ENCODE peak calls at places on chromosomes 16 and 17, in four cellular contexts. One of them, this sample, is unnamed.

GRCh38 chr16:4926928-4927327 is 10.0 kb downstream of the PPL start:
- DNase-seq in RWPE1: no peak
- DNase-seq in PC-9: no peak
- DNase-seq in GM13977: no peak
- DNase-seq in this sample: no peak

GRCh38 chr17:5706835-5707234 is 122.5 kb upstream of the NLRP1 start:
- DNase-seq in GM13977: peak
- DNase-seq in RWPE1: peak
- DNase-seq in PC-9: peak
- DNase-seq in this sample: peak

GRCh38 chr17:59621771-59622170 is 2.1 kb downstream of the CLTC start:
- DNase-seq in RWPE1: no peak
- DNase-seq in GM13977: no peak
- DNase-seq in PC-9: no peak
- DNase-seq in this sample: no peak

GRCh38 chr16:89909777-89910716 is 8.6 kb upstream of the MC1R start:
- DNase-seq in PC-9: peak
- DNase-seq in RWPE1: peak
- DNase-seq in GM13977: peak
- DNase-seq in this sample: peak

GRCh38 chr16:14263011-14263410 is 191.9 kb downstream of the MRTFB start:
- DNase-seq in GM13977: no peak
- DNase-seq in PC-9: no peak
- DNase-seq in RWPE1: no peak
- DNase-seq in this sample: no peak

GRCh38 chr16:2481676-2482075 is 6.7 kb downstream of the TBC1D24 start:
- DNase-seq in PC-9: no peak
- DNase-seq in RWPE1: no peak
- DNase-seq in GM13977: no peak
- DNase-seq in this sample: no peak

GRCh38 chr16:47460755-47461597 is at the start of the genes ITFG1 and PHKB:
- DNase-seq in GM13977: peak
- DNase-seq in PC-9: peak
- DNase-seq in RWPE1: peak
- DNase-seq in this sample: peak

GRCh38 chr17:29048440-29049360 is 5.8 kb downstream of the PIPOX start:
- DNase-seq in GM13977: no peak
- DNase-seq in RWPE1: no peak
- DNase-seq in PC-9: no peak
- DNase-seq in this sample: no peak

GRCh38 chr17:29007456-29008455 is 1.9 kb upstream of the SEZ6 start:
- DNase-seq in PC-9: peak
- DNase-seq in GM13977: no peak
- DNase-seq in RWPE1: peak
- DNase-seq in this sample: no peak

GRCh38 chr16:84266451-84266850 is 26.6 kb upstream of the KCNG4 start:
- DNase-seq in GM13977: peak
- DNase-seq in RWPE1: peak
- DNase-seq in PC-9: peak
- DNase-seq in this sample: peak

GRCh38 chr16:85752511-85753420 is 1.9 kb upstream of the C16orf74 start:
- DNase-seq in PC-9: no peak
- DNase-seq in RWPE1: peak
- DNase-seq in GM13977: no peak
- DNase-seq in this sample: no peak

GRCh38 chr16:54477766-54478165 is 191.2 kb upstream of the IRX3 start:
- DNase-seq in PC-9: no peak
- DNase-seq in RWPE1: no peak
- DNase-seq in GM13977: no peak
- DNase-seq in this sample: no peak

GRCh38 chr17:42639484-42640474 is 19.3 kb upstream of the TUBG2 start:
- DNase-seq in PC-9: no peak
- DNase-seq in RWPE1: no peak
- DNase-seq in GM13977: no peak
- DNase-seq in this sample: no peak

GRCh38 chr17:80822700-80823410 is 168.8 kb upstream of the CHMP6 start:
- DNase-seq in GM13977: no peak
- DNase-seq in RWPE1: no peak
- DNase-seq in PC-9: no peak
- DNase-seq in this sample: no peak

GRCh38 chr17:75684924-75685323 is 17.8 kb downstream of the SAP30BP start:
- DNase-seq in PC-9: peak
- DNase-seq in GM13977: no peak
- DNase-seq in RWPE1: peak
- DNase-seq in this sample: no peak

GRCh38 chr17:75531724-75532090 is 6.2 kb downstream of the LLGL2 start:
- DNase-seq in GM13977: no peak
- DNase-seq in RWPE1: peak
- DNase-seq in PC-9: peak
- DNase-seq in this sample: no peak

GRCh38 chr17:37735165-37735564 is 9.7 kb downstream of the HNF1B start:
- DNase-seq in RWPE1: no peak
- DNase-seq in GM13977: no peak
- DNase-seq in PC-9: no peak
- DNase-seq in this sample: no peak

GRCh38 chr16:19118938-19119431 is 5.2 kb downstream of the ITPRIPL2 start:
- DNase-seq in RWPE1: peak
- DNase-seq in GM13977: no peak
- DNase-seq in PC-9: peak
- DNase-seq in this sample: peak

GRCh38 chr17:68357886-68358285 is 66.6 kb downstream of the ARSG start:
- DNase-seq in PC-9: no peak
- DNase-seq in GM13977: no peak
- DNase-seq in RWPE1: no peak
- DNase-seq in this sample: no peak
- TF ChIP-seq CTCF in PC-9: no peak
- TF ChIP-seq CTCF in GM13977: no peak
- TF ChIP-seq CTCF in RWPE1: no peak
- TF ChIP-seq CTCF in this sample: no peak

GRCh38 chr17:40301315-40301714 is 7.7 kb upstream of the RARA start:
- DNase-seq in PC-9: no peak
- DNase-seq in RWPE1: no peak
- DNase-seq in GM13977: no peak
- DNase-seq in this sample: no peak
- TF ChIP-seq CTCF in PC-9: peak
- TF ChIP-seq CTCF in RWPE1: peak
- TF ChIP-seq CTCF in GM13977: peak
- TF ChIP-seq CTCF in this sample: no peak

GRCh38 chr16:88840589-88841215 is 16.0 kb downstream of the GALNS start:
- DNase-seq in PC-9: no peak
- DNase-seq in GM13977: no peak
- DNase-seq in RWPE1: no peak
- DNase-seq in this sample: no peak

GRCh38 chr16:88842806-88843205 is 13.9 kb downstream of the GALNS start:
- DNase-seq in RWPE1: no peak
- DNase-seq in PC-9: no peak
- DNase-seq in GM13977: no peak
- DNase-seq in this sample: no peak

GRCh38 chr16:88842308-88842756 is 14.4 kb downstream of the GALNS start:
- DNase-seq in RWPE1: no peak
- DNase-seq in PC-9: no peak
- DNase-seq in GM13977: no peak
- DNase-seq in this sample: no peak

GRCh38 chr16:88843256-88843655 is 13.5 kb downstream of the GALNS start:
- DNase-seq in PC-9: no peak
- DNase-seq in GM13977: no peak
- DNase-seq in RWPE1: no peak
- DNase-seq in this sample: no peak

GRCh38 chr16:88841521-88842307 is 15.0 kb downstream of the GALNS start:
- DNase-seq in PC-9: no peak
- DNase-seq in RWPE1: no peak
- DNase-seq in GM13977: no peak
- DNase-seq in this sample: no peak
- TF ChIP-seq CTCF in PC-9: no peak
- TF ChIP-seq CTCF in RWPE1: no peak
- TF ChIP-seq CTCF in GM13977: no peak
- TF ChIP-seq CTCF in this sample: no peak

GRCh38 chr16:88749358-88749757 is 35.7 kb downstream of the PIEZO1 start:
- DNase-seq in RWPE1: no peak
- DNase-seq in GM13977: no peak
- DNase-seq in PC-9: no peak
- DNase-seq in this sample: no peak
- TF ChIP-seq CTCF in RWPE1: no peak
- TF ChIP-seq CTCF in GM13977: no peak
- TF ChIP-seq CTCF in PC-9: no peak
- TF ChIP-seq CTCF in this sample: no peak

GRCh38 chr16:70788668-70789161 is 12.2 kb downstream of the VAC14 start:
- DNase-seq in PC-9: no peak
- DNase-seq in RWPE1: no peak
- DNase-seq in GM13977: no peak
- DNase-seq in this sample: no peak
- TF ChIP-seq CTCF in PC-9: no peak
- TF ChIP-seq CTCF in RWPE1: no peak
- TF ChIP-seq CTCF in GM13977: no peak
- TF ChIP-seq CTCF in this sample: no peak

GRCh38 chr16:16171332-16171919 is 51.9 kb downstream of the ABCC6 start:
- DNase-seq in RWPE1: no peak
- DNase-seq in GM13977: no peak
- DNase-seq in PC-9: no peak
- DNase-seq in this sample: no peak

GRCh38 chr16:16169615-16170014 is 53.7 kb downstream of the ABCC6 start:
- DNase-seq in PC-9: no peak
- DNase-seq in RWPE1: no peak
- DNase-seq in GM13977: no peak
- DNase-seq in this sample: no peak

GRCh38 chr16:16166952-16167351 is 56.3 kb downstream of the ABCC6 start:
- DNase-seq in RWPE1: no peak
- DNase-seq in PC-9: no peak
- DNase-seq in GM13977: no peak
- DNase-seq in this sample: no peak

GRCh38 chr16:16166085-16166484 is 57.2 kb downstream of the ABCC6 start:
- DNase-seq in RWPE1: no peak
- DNase-seq in GM13977: no peak
- DNase-seq in PC-9: no peak
- DNase-seq in this sample: no peak

DNA sequence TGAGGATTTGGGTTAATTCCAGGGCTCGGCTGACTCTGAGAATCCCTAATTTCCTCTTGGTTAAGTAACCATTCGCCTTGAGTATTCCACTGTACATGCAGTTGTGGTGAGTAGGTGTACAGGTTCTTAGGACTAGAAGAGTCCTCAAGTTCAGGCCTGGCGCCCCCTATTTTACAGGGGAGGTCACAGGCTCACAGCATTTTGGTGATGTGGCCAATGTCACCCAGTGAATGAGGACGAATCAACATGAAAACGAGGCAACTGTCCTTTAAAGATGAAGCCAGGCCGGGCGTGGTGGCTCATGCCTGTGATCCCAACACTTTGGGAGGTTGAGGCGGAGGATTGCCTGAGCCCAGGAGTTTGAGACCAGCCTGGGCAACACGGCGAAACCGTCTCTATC is 55.4 kb downstream of the ABCC6 start:
- DNase-seq in GM13977: no peak
- DNase-seq in RWPE1: no peak
- DNase-seq in PC-9: no peak
- DNase-seq in this sample: no peak
- TF ChIP-seq CTCF in GM13977: peak
- TF ChIP-seq CTCF in RWPE1: no peak
- TF ChIP-seq CTCF in PC-9: no peak
- TF ChIP-seq CTCF in this sample: no peak

DNA sequence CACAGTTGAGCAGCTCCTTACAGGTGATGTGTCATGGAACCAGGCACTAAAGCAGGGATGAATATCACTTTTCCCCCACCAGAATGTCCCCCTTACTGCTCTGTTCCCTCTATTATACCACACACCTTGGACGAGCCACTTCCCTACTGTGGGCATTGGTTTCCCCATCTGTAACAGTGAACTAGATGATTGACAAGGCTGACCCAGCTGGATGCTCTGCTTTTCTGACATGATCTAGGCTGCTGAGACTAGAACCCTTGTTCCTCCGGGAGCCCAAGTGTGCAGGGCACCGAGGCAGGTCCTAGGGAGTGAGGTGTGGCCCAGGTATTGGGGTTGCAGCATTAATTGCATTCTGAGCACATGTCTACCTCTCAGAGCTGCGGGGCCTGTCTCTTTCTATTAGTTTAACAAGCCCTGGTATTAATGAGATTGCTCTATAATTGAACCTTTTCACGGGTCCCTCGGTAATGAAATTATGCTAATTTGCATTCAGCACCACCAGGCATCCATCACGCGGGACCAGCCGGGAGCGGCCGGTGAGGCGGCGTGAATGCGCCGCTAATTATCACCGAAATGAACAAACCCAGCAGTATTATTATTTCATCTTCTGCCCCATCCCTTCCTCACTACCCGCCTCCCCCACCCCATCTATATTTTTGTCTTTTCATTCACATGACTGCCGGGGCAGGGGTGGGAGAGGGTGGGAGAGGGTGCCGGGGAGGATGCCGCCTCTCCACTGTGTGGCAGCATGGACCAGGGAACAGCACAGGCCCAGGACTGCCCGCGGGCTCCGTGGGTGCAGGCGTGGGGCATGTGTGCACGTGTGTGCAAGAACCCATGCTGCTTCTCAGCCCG is 121.2 kb downstream of the CYLD start:
- DNase-seq in RWPE1: no peak
- DNase-seq in GM13977: no peak
- DNase-seq in PC-9: no peak
- DNase-seq in this sample: no peak
- TF ChIP-seq CTCF in RWPE1: no peak
- TF ChIP-seq CTCF in GM13977: no peak
- TF ChIP-seq CTCF in PC-9: no peak
- TF ChIP-seq CTCF in this sample: no peak

DNA sequence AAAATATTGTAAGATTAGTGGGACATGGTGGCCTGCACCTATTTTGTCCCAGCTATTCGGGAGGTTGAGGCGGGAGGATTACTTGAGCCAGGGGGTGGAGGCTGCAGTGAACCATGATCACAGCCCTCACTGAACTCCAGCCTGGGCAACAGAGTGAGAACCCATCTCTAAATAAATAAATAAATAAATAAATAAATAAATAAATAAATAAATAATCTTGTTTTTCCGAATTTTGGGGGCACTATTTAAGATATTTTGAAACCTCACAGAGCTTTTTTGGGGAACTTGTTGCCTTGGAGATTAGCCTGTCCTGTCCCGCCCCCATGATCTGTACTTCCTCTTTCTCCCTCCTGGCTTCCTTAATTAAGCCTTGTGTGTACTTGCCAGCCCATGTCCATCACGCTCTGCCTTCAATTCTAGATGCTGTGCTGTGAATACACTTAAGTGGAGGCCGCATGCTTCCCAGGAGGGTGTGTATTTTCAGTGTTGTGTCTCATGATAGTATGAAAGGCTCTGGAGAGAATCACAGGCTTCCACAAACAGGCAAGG is 4.4 kb downstream of the LGALS9 start:
- DNase-seq in RWPE1: no peak
- DNase-seq in PC-9: no peak
- DNase-seq in GM13977: peak
- DNase-seq in this sample: no peak
- TF ChIP-seq CTCF in RWPE1: no peak
- TF ChIP-seq CTCF in PC-9: no peak
- TF ChIP-seq CTCF in GM13977: no peak
- TF ChIP-seq CTCF in this sample: no peak

This sample was measured in activated CD8-positive, alpha-beta T cell treated with anti-CD3 and anti-CD28 coated beads for 36 hours.